ENCODE peak calls at places on chromosome 17, in six cellular contexts. E is CD8-positive, alpha-beta T cell; N is Panc1; B is naive thymus-derived CD4-positive, alpha-beta T cell; J is mesendoderm; M is GM23338. C is an unnamed sample. For H3K36me3, the result is how much of the 10 kb centered on the place peaks cover.

GRCh38 chr17:60435244-60436170 is 13.2 kb downstream of the CHCT1 start:
- DNase-seq in B (peak), M (peak), E (peak), N (peak), J (peak), C (peak)

GRCh38 chr17:39151680-39152058 is 232 bp upstream of the PLXDC1 start:
- DNase-seq in M (no peak), N (no peak), J (no peak), E (no peak), B (peak), C (no peak)

GRCh38 chr17:45274033-45274432 is 12.1 kb upstream of the SPATA32 start:
- DNase-seq in M (no peak), E (no peak), J (no peak), B (no peak), N (no peak), C (no peak)

GRCh38 chr17:45940826-45941225 is 46.5 kb downstream of the MAPT start:
- DNase-seq in N (no peak), B (no peak), M (no peak), J (no peak), E (no peak), C (no peak)

GRCh38 chr17:80952291-80952690 is 39.4 kb upstream of the CHMP6 start:
- DNase-seq in M (no peak), J (no peak), E (no peak), B (no peak), N (no peak), C (no peak)

GRCh38 chr17:20009052-20009301 is 182 bp upstream of the SPECC1 start:
- DNase-seq in J (no peak), N (peak), E (no peak), B (peak), M (peak), C (no peak)

GRCh38 chr17:28074010-28074409 is 31.5 kb downstream of the NLK start:
- DNase-seq in M (no peak), E (no peak), J (no peak), N (no peak), B (no peak), C (no peak)

GRCh38 chr17:57186231-57187019 is 69.9 kb upstream of the MSI2 start:
- DNase-seq in B (no peak), M (no peak), N (no peak), J (no peak), E (no peak), C (no peak)

GRCh38 chr17:58756246-58757161 is 850 bp downstream of the PPM1E start:
- DNase-seq in B (no peak), J (peak), E (peak), M (peak), N (no peak), C (no peak)

GRCh38 chr17:72916991-72917390 is 175.5 kb downstream of the SLC39A11 start:
- DNase-seq in M (no peak), J (no peak), E (no peak), N (no peak), B (no peak), C (no peak)

GRCh38 chr17:81480140-81480917 is 32.3 kb downstream of the ACTG1 start:
- DNase-seq in M (no peak), J (no peak), B (no peak), E (no peak), N (no peak), C (peak)

GRCh38 chr17:55582910-55583309 is 71.7 kb upstream of the SMIM36 start:
- DNase-seq in E (no peak), N (no peak), J (no peak), B (no peak), M (no peak), C (no peak)

GRCh38 chr17:43316522-43317142 is 82.2 kb upstream of the ARL4D start:
- DNase-seq in J (peak), N (no peak), M (peak), E (peak), B (peak), C (no peak)

GRCh38 chr17:38415250-38416194 is 12.7 kb upstream of the ARHGAP23 start:
- DNase-seq in E (no peak), J (peak), B (no peak), N (no peak), M (peak), C (no peak)

GRCh38 chr17:69574257-69575197 is 160.0 kb downstream of the MAP2K6 start:
- DNase-seq in B (no peak), J (peak), M (peak), E (no peak), N (no peak), C (no peak)

GRCh38 chr17:27336217-27336616 is 42.3 kb downstream of the WSB1 start:
- DNase-seq in J (no peak), N (no peak), E (no peak), B (no peak), M (no peak), C (no peak)

GRCh38 chr17:44354582-44355309 is 8.9 kb downstream of the FAM171A2 start:
- DNase-seq in J (peak), E (peak), B (peak), N (no peak), M (peak), C (peak)

GRCh38 chr17:82173351-82174041 is 39.1 kb downstream of the CCDC57 start:
- DNase-seq in E (no peak), B (no peak), N (no peak), M (peak), J (peak), C (no peak)

GRCh38 chr17:17408236-17408794 is 68.5 kb upstream of the MED9 start:
- DNase-seq in M (no peak), N (no peak), E (no peak), J (no peak), B (no peak), C (no peak)

GRCh38 chr17:49252148-49252682 is 21.6 kb upstream of the PHOSPHO1 start:
- DNase-seq in B (no peak), M (no peak), J (peak), E (no peak), N (no peak), C (no peak)

GRCh38 chr17:3935140-3935542 is 18.9 kb upstream of the P2RX1 start:
- DNase-seq in J (peak), N (no peak), B (no peak), E (peak), M (peak), C (no peak)

GRCh38 chr17:73493212-73493814 is 150.9 kb downstream of the SDK2 start:
- DNase-seq in M (peak), E (no peak), N (no peak), J (peak), B (no peak), C (no peak)

GRCh38 chr17:14833201-14833773 is 431.8 kb downstream of the PMP22 start:
- DNase-seq in B (no peak), M (no peak), J (no peak), N (no peak), E (no peak), C (no peak)

GRCh38 chr17:31427684-31428083 is 36.2 kb downstream of the RAB11FIP4 start:
- DNase-seq in B (no peak), M (no peak), J (no peak), E (no peak), N (no peak), C (no peak)

GRCh38 chr17:31422443-31422842 is 31.0 kb downstream of the RAB11FIP4 start:
- DNase-seq in N (no peak), B (no peak), J (no peak), M (no peak), E (no peak), C (no peak)

GRCh38 chr17:31428111-31428510 is 36.6 kb downstream of the RAB11FIP4 start:
- DNase-seq in E (no peak), J (no peak), N (no peak), B (no peak), M (no peak), C (no peak)

GRCh38 chr17:31425646-31426045 is 34.2 kb downstream of the RAB11FIP4 start:
- DNase-seq in J (peak), B (no peak), M (peak), N (no peak), E (no peak), C (no peak)

DNA sequence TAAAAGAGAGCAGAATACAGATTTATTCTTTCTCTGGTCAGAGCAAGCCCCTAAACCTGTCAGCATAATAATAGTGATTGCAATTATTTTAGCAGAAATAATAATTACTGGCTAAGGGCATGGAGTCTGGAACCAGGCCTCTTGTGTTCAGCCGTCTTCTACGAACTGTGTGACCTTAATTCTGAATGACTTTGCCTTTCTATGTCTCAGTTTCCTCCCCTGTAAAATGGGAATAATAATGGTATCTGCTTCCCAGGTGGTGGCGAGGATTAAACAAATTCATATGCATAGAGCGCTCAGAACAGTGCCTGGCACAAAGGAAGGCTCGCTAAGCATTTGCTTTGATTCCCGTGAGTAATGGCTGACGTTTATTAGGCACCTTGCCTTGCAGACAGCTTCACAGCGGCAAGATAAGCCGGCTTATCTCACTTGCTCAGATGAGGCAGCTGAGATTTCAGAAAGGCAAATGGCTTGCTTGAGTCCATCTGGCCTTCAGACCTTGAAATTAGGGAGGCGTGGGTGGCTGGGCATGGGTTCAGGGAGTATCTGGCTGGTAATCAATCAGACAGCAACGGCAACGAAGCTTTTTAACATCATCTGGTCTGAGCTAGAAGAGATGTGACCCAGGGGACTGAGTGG is 33.6 kb downstream of the RAB11FIP4 start:
- DNase-seq in E (no peak), B (no peak), N (no peak), M (peak), J (peak), C (no peak)
- H3K27ac ChIP-seq in E (no peak), B (no peak), N (no peak), M (peak), J (no peak), C (no peak)

DNA sequence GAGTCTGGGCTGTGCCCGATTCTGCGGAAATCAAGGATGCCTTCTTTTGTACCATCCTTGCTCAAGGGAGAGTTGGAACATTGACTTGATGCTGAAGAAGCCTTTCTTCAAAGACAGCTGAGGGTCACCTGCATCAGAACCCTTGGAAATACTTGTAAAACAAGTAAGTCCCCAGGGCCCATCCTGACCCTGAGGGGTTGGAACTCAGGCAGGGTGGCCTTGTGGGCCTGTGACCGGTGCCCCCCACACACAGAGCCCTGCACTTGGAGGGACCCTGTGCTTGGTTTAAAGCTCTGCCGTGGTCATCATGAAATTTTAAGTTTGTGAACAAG is 56.9 kb downstream of the WIPI1 start:
- DNase-seq in B (no peak), J (no peak), N (no peak), E (no peak), M (no peak), C (no peak)
- H3K36me3 ChIP-seq in B (under half), J (under half), N (under half), E (under half), M (under half), C (under half)

GRCh38 chr17:11610999-11611566 is 12.8 kb downstream of the DNAH9 start:
- DNase-seq in M (no peak), J (peak), E (no peak), N (no peak), B (no peak), C (no peak)

GRCh38 chr17:11612956-11613355 is 14.7 kb downstream of the DNAH9 start:
- DNase-seq in J (no peak), E (no peak), B (no peak), M (no peak), N (no peak), C (no peak)

DNA sequence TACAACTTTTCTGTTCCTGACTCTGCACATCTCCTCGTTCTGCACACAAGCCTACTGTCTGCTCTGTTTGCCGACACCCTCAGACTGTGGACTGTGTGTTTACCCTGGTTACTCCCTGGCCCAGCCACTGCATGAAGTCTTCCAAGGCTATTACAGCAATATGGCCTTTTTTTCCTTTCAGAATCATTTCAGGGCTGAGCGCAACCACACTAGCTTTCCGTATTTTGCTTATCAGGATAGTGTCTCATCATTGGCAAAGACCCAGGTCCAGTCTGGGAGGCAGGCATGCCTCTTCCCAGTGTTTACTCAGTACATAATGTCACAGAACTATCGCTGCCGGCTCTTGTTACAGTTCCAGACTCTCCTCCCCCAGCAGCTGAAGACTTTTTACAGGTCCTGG is 10.1 kb downstream of the DNAH9 start:
- DNase-seq in B (no peak), J (no peak), E (no peak), N (no peak), M (no peak), C (no peak)
- H3K4me3 ChIP-seq in B (no peak), J (no peak), E (no peak), N (no peak), M (no peak), C (no peak)

DNA sequence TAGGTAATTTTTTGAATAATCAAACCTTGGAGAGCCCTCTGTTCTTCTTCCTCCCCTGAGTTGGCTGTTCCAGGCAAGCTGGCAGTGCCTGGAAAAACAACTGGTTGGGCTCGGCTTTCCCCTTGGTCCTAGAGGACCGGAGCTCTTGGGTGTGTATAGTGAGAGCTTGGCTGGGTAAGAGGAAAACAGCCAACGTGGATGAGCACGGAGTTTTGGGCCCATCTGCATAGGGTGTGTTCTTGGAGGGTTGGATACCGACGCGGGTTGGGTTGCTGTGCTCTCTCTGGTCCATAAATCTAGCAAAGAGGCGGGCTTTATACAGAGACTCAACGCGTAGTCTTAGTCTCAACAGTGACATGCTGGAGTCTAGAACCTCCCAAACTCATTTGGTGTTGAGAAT is 23.2 kb downstream of the ITGB3 start:
- DNase-seq in B (no peak), E (no peak), J (peak), M (peak), N (no peak), C (no peak)
- H3K27ac ChIP-seq in B (no peak), E (no peak), J (no peak), M (no peak), N (peak), C (no peak)

DNA sequence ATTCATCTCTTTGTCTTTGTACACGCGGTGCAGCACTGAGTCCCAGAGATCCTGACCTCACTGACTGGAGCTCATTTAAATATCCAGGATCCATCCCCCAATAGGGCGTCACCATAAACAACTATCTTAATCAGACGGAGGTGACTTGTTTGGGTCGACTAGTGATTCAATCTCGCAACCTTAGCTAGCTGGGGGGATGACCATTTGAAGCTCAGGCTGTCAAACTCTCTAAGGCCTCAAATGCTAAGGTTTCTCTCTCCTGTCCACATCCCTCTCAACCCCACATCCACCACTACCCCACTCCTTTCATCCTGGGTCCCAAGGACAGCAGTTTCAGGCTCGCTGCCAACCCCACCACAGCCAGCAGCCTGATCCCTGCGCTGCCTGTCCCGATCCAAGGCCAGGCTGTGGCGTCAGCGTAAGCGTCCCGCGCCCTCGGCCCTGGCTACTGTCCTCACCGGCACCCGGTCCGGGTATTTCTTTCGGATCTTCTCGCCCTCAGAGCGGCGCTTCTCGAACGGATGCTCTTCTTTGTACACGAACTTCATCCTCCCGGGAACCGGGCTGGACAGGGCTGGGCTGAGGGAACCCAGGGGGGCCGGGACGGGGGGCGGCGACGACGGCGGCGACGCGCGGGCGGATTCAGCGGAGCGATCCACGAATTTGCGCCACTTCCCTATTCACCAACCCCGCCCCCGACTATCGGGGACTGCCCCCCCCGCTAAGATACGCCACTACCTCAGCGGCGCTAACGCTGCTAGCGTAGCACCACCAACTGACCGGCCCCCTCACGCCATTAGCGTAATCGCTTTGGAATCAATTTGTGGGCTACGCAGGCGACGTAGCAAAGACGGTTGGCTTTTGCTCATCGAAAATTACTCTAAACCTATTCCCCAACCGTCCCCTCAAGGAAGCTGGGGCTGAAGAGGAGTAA is at the start of gene GABARAP:
- DNase-seq in B (peak), M (peak), N (peak), E (peak), J (peak), C (peak)
- H3K36me3 ChIP-seq in B (under half), M (under half), N (under half), E (under half), J (under half), C (under half)

DNA sequence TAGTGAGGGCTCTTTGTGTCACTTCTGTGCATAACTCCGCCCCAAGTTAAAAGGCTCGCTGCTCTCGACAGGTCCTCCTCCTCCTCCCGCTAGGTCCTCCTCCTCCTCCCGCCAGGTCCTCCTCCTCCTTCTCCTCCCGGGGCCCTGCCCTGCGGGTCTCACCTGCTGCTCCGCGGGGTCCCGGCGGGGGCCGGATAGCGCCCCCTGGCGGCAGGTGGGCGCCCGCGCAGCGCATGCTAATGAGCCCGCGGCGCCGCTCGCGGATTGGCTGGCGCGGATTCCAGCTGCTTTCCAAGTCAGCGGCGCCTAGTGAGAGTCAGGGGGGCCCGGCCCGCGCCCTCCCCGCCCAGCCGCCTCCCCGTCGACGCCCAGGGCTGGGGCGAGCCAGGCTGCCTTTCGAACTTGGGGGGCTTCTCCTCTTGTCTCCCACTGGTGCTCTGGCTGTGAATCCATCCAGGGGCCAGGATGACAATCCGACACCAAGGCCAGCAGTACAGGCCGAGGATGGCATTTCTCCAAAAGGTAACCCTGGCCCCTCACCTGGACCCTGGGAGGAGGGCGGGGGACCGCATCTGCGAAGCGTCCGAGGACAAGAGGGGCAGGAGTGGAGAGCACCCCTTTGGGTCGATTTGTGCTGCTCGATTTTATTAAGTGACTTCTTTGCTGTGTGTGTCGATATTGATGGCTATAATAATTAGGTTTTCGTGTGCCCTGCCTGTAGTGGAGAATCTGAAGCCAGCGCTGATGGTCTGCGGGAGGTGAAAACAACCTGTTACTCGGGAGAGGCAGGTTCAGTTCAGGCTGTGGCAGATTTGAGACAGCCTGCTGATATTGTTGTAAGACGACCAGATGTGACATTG is at the start of gene RGS9:
- DNase-seq in J (peak), M (peak), B (peak), N (no peak), E (peak), C (peak)
- H3K4me3 ChIP-seq in J (no peak), M (peak), B (peak), N (peak), E (peak), C (peak)